ENCODE peak calls at places on chromosomes 12 and 14, in six cellular contexts. B is cardiac fibroblast; Q is adipocyte; W is ovary; J is activated naive CD4-positive, alpha-beta T cell treated with Interleukin-2 at 50 U/mL for 16 hours; O is foreskin melanocyte. Y is an unnamed sample.

GRCh38 chr14:75514673-75515630 is 7.3 kb upstream of the BATF start:
- DNase-seq in B (peak), Q (peak), W (no peak), J (peak), O (peak), Y (peak)

GRCh38 chr12:29713729-29714128 is 70.0 kb downstream of the TMTC1 start:
- DNase-seq in B (no peak), Q (no peak), W (no peak), J (no peak), O (no peak), Y (no peak)

GRCh38 chr14:32620303-32620702 is 291.2 kb downstream of the AKAP6 start:
- DNase-seq in B (no peak), Q (peak), W (no peak), J (no peak), O (peak), Y (peak)

GRCh38 chr14:32542507-32542906 is 213.4 kb downstream of the AKAP6 start:
- DNase-seq in B (peak), Q (no peak), W (no peak), J (no peak), O (peak), Y (no peak)

GRCh38 chr12:120500577-120500976 is 4.7 kb downstream of the DYNLL1 start:
- DNase-seq in B (peak), Q (no peak), W (no peak), J (no peak), O (no peak), Y (peak)

GRCh38 chr14:63470877-63471565 is 72.2 kb downstream of the PPP2R5E start:
- DNase-seq in B (peak), Q (peak), W (no peak), J (no peak), O (peak), Y (peak)

GRCh38 chr14:36515896-36516718 is 3.9 kb downstream of the NKX2-1 start:
- DNase-seq in B (no peak), Q (no peak), W (no peak), J (no peak), O (no peak), Y (no peak)

GRCh38 chr12:13187399-13187798 is 9.1 kb upstream of the EMP1 start:
- DNase-seq in B (no peak), Q (peak), W (no peak), J (no peak), O (no peak), Y (peak)

GRCh38 chr12:113295846-113296556 is 38.9 kb downstream of the SLC8B1 start:
- DNase-seq in B (no peak), Q (no peak), W (no peak), J (no peak), O (no peak), Y (no peak)

GRCh38 chr12:69052613-69053408 is 119.8 kb upstream of the CPM start:
- DNase-seq in B (peak), Q (peak), W (no peak), J (peak), O (peak), Y (peak)

GRCh38 chr14:71333705-71334104 is 426.4 kb downstream of the PCNX1 start:
- DNase-seq in B (no peak), Q (no peak), W (no peak), J (no peak), O (no peak), Y (no peak)

GRCh38 chr14:71749613-71750238 is 182.5 kb upstream of the RGS6 start:
- DNase-seq in B (no peak), Q (no peak), W (no peak), J (no peak), O (no peak), Y (no peak)

GRCh38 chr12:77300815-77301214 is 235.4 kb upstream of the E2F7 start:
- DNase-seq in B (no peak), Q (no peak), W (no peak), J (no peak), O (no peak), Y (no peak)

GRCh38 chr12:120235369-120236123 is 30.0 kb downstream of the PXN start:
- DNase-seq in B (no peak), Q (no peak), W (no peak), J (no peak), O (no peak), Y (no peak)